ENCODE peak calls at places on chromosomes 16 and 17, in six cellular contexts. One of them, this sample, is unnamed. For H3K27me3, the result is how much of the 10 kb centered on the place peaks cover.

GRCh38 chr16:57781741-57782606 is 20.3 kb downstream of the KIFC3 start:
- DNase-seq in heart right ventricle: no peak
- DNase-seq in IMR-90: peak
- DNase-seq in HCT116: no peak
- DNase-seq in GM12878: no peak
- DNase-seq in mammary epithelial cell: peak
- DNase-seq in this sample: no peak

GRCh38 chr16:84774810-84775209 is 45.0 kb upstream of the CRISPLD2 start:
- DNase-seq in heart right ventricle: no peak
- DNase-seq in IMR-90: peak
- DNase-seq in HCT116: no peak
- DNase-seq in GM12878: no peak
- DNase-seq in mammary epithelial cell: peak
- DNase-seq in this sample: no peak

GRCh38 chr17:62180772-62181171 is 115.7 kb upstream of the MED13 start:
- DNase-seq in heart right ventricle: no peak
- DNase-seq in IMR-90: no peak
- DNase-seq in HCT116: no peak
- DNase-seq in GM12878: no peak
- DNase-seq in mammary epithelial cell: no peak
- DNase-seq in this sample: no peak

GRCh38 chr16:4261557-4262172 is 11.2 kb downstream of the TFAP4 start:
- DNase-seq in heart right ventricle: peak
- DNase-seq in IMR-90: peak
- DNase-seq in HCT116: peak
- DNase-seq in GM12878: no peak
- DNase-seq in mammary epithelial cell: no peak
- DNase-seq in this sample: no peak

GRCh38 chr17:60676758-60677307 is 818 bp upstream of the BCAS3 start:
- DNase-seq in heart right ventricle: no peak
- DNase-seq in IMR-90: no peak
- DNase-seq in HCT116: no peak
- DNase-seq in GM12878: no peak
- DNase-seq in mammary epithelial cell: no peak
- DNase-seq in this sample: no peak

GRCh38 chr17:7258731-7259554 is 3.3 kb downstream of the CLDN7 start:
- DNase-seq in heart right ventricle: no peak
- DNase-seq in IMR-90: peak
- DNase-seq in HCT116: peak
- DNase-seq in GM12878: no peak
- DNase-seq in mammary epithelial cell: peak
- DNase-seq in this sample: peak

GRCh38 chr16:11677451-11677951 is 9.2 kb downstream of the SNN start:
- DNase-seq in heart right ventricle: no peak
- DNase-seq in IMR-90: peak
- DNase-seq in HCT116: no peak
- DNase-seq in GM12878: no peak
- DNase-seq in mammary epithelial cell: peak
- DNase-seq in this sample: no peak

GRCh38 chr16:1497014-1497598 is 3.9 kb downstream of the TELO2 start:
- DNase-seq in heart right ventricle: no peak
- DNase-seq in IMR-90: no peak
- DNase-seq in HCT116: no peak
- DNase-seq in GM12878: no peak
- DNase-seq in mammary epithelial cell: no peak
- DNase-seq in this sample: no peak

GRCh38 chr17:67047382-67047781 is 3.0 kb downstream of the CACNG1 start:
- DNase-seq in heart right ventricle: no peak
- DNase-seq in IMR-90: no peak
- DNase-seq in HCT116: no peak
- DNase-seq in GM12878: no peak
- DNase-seq in mammary epithelial cell: no peak
- DNase-seq in this sample: no peak

GRCh38 chr17:29722411-29723198 is 99.9 kb upstream of the CORO6 start:
- DNase-seq in heart right ventricle: no peak
- DNase-seq in IMR-90: peak
- DNase-seq in HCT116: no peak
- DNase-seq in GM12878: peak
- DNase-seq in mammary epithelial cell: no peak
- DNase-seq in this sample: peak

GRCh38 chr17:65751263-65751662 is 189.8 kb upstream of the AXIN2 start:
- DNase-seq in heart right ventricle: no peak
- DNase-seq in IMR-90: no peak
- DNase-seq in HCT116: no peak
- DNase-seq in GM12878: no peak
- DNase-seq in mammary epithelial cell: no peak
- DNase-seq in this sample: no peak

GRCh38 chr17:59266748-59267147 is 46.4 kb downstream of the GDPD1 start:
- DNase-seq in heart right ventricle: no peak
- DNase-seq in IMR-90: no peak
- DNase-seq in HCT116: no peak
- DNase-seq in GM12878: no peak
- DNase-seq in mammary epithelial cell: no peak
- DNase-seq in this sample: no peak

GRCh38 chr17:17554266-17554665 is 37.2 kb downstream of the PEMT start:
- DNase-seq in heart right ventricle: no peak
- DNase-seq in IMR-90: no peak
- DNase-seq in HCT116: no peak
- DNase-seq in GM12878: no peak
- DNase-seq in mammary epithelial cell: no peak
- DNase-seq in this sample: no peak

GRCh38 chr17:43907425-43907981 is at the start of gene MPP2:
- DNase-seq in heart right ventricle: peak
- DNase-seq in IMR-90: peak
- DNase-seq in HCT116: peak
- DNase-seq in GM12878: no peak
- DNase-seq in mammary epithelial cell: no peak
- DNase-seq in this sample: peak

GRCh38 chr16:67541391-67542263 is 13.0 kb downstream of the RIPOR1 start:
- DNase-seq in heart right ventricle: peak
- DNase-seq in IMR-90: peak
- DNase-seq in HCT116: no peak
- DNase-seq in GM12878: no peak
- DNase-seq in mammary epithelial cell: no peak
- DNase-seq in this sample: no peak

GRCh38 chr16:27421961-27422740 is 20.2 kb downstream of the IL21R start:
- DNase-seq in heart right ventricle: no peak
- DNase-seq in IMR-90: no peak
- DNase-seq in HCT116: no peak
- DNase-seq in GM12878: no peak
- DNase-seq in mammary epithelial cell: no peak
- DNase-seq in this sample: no peak

GRCh38 chr17:62017496-62017895 is 47.6 kb downstream of the MED13 start:
- DNase-seq in heart right ventricle: no peak
- DNase-seq in IMR-90: peak
- DNase-seq in HCT116: no peak
- DNase-seq in GM12878: no peak
- DNase-seq in mammary epithelial cell: peak
- DNase-seq in this sample: no peak

GRCh38 chr16:48220891-48221290 is 23.2 kb upstream of the LONP2 start:
- DNase-seq in heart right ventricle: no peak
- DNase-seq in IMR-90: no peak
- DNase-seq in HCT116: no peak
- DNase-seq in GM12878: no peak
- DNase-seq in mammary epithelial cell: no peak
- DNase-seq in this sample: no peak

GRCh38 chr16:88783391-88784073 is 1.5 kb downstream of the PIEZO1 start:
- DNase-seq in heart right ventricle: peak
- DNase-seq in IMR-90: peak
- DNase-seq in HCT116: no peak
- DNase-seq in GM12878: no peak
- DNase-seq in mammary epithelial cell: peak
- DNase-seq in this sample: peak

GRCh38 chr16:35174006-35174405 is 1714.6 kb downstream of the TP53TG3F start:
- DNase-seq in heart right ventricle: no peak
- DNase-seq in IMR-90: no peak
- DNase-seq in HCT116: no peak
- DNase-seq in GM12878: no peak
- DNase-seq in mammary epithelial cell: no peak
- DNase-seq in this sample: no peak

GRCh38 chr17:73189417-73190099 is 3.3 kb upstream of the COG1 start:
- DNase-seq in heart right ventricle: no peak
- DNase-seq in IMR-90: peak
- DNase-seq in HCT116: peak
- DNase-seq in GM12878: no peak
- DNase-seq in mammary epithelial cell: peak
- DNase-seq in this sample: peak
- TF ChIP-seq CTCF in heart right ventricle: peak
- TF ChIP-seq CTCF in IMR-90: peak
- TF ChIP-seq CTCF in HCT116: peak
- TF ChIP-seq CTCF in GM12878: peak
- TF ChIP-seq CTCF in mammary epithelial cell: peak
- TF ChIP-seq CTCF in this sample: peak

GRCh38 chr17:82372591-82373452 is 1.3 kb downstream of the UTS2R start:
- DNase-seq in heart right ventricle: no peak
- DNase-seq in IMR-90: no peak
- DNase-seq in HCT116: no peak
- DNase-seq in GM12878: no peak
- DNase-seq in mammary epithelial cell: no peak
- DNase-seq in this sample: no peak

GRCh38 chr17:82369211-82369610 is 2.4 kb upstream of the UTS2R start:
- DNase-seq in heart right ventricle: no peak
- DNase-seq in IMR-90: no peak
- DNase-seq in HCT116: no peak
- DNase-seq in GM12878: no peak
- DNase-seq in mammary epithelial cell: no peak
- DNase-seq in this sample: no peak

GRCh38 chr17:82372063-82372590 is 562 bp downstream of the UTS2R start:
- DNase-seq in heart right ventricle: no peak
- DNase-seq in IMR-90: no peak
- DNase-seq in HCT116: no peak
- DNase-seq in GM12878: no peak
- DNase-seq in mammary epithelial cell: no peak
- DNase-seq in this sample: no peak

GRCh38 chr17:82370471-82371332 is 863 bp upstream of the UTS2R start:
- DNase-seq in heart right ventricle: no peak
- DNase-seq in IMR-90: no peak
- DNase-seq in HCT116: no peak
- DNase-seq in GM12878: no peak
- DNase-seq in mammary epithelial cell: no peak
- DNase-seq in this sample: no peak

DNA sequence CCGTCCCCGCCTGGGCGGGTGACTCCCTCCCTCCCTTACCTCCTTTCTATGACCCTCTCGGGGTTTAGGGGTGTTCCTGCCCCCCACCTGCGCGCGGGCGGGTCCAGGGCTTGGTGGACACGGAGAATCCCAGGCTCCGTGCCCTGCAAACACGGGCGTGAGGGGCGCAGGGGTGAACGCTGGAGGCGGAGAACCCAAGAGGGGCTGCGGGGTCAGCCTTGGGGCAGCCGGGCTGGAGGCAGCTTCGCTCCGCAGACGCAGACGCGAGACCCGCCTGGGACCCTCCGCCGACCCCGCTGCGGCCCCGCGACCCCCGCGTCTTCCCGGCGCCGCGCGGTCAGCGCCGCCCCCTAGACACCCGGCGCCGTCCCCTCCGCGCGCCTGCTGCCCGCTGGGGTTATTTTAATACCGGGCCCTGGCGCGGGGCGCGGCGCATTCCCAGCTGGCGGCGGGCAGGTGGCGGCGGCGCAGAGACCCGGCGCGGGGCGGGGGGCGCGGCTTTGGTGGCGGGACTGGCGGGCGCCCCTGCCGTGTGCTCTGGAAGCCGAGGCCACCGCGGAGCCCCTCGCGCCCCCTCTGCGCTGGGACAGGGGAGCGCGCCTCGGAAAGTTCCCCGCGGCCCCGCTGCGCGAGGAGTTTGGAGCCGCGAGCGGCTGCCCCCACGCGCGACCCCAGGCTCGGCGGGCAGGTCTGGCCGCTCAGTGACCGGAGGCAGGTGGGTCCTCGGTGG is at the start of gene UTS2R:
- DNase-seq in heart right ventricle: no peak
- DNase-seq in IMR-90: no peak
- DNase-seq in HCT116: no peak
- DNase-seq in GM12878: no peak
- DNase-seq in mammary epithelial cell: no peak
- DNase-seq in this sample: no peak
- H3K27me3 ChIP-seq in heart right ventricle: half or more
- H3K27me3 ChIP-seq in IMR-90: half or more
- H3K27me3 ChIP-seq in HCT116: under half
- H3K27me3 ChIP-seq in GM12878: under half
- H3K27me3 ChIP-seq in mammary epithelial cell: under half
- H3K27me3 ChIP-seq in this sample: under half

GRCh38 chr16:7400117-7400890 is 67.7 kb downstream of the RBFOX1 start:
- DNase-seq in heart right ventricle: no peak
- DNase-seq in IMR-90: no peak
- DNase-seq in HCT116: no peak
- DNase-seq in GM12878: no peak
- DNase-seq in mammary epithelial cell: no peak
- DNase-seq in this sample: no peak

GRCh38 chr16:7404217-7404616 is 71.6 kb downstream of the RBFOX1 start:
- DNase-seq in heart right ventricle: no peak
- DNase-seq in IMR-90: no peak
- DNase-seq in HCT116: no peak
- DNase-seq in GM12878: no peak
- DNase-seq in mammary epithelial cell: no peak
- DNase-seq in this sample: no peak

GRCh38 chr16:7408700-7409340 is 76.2 kb downstream of the RBFOX1 start:
- DNase-seq in heart right ventricle: no peak
- DNase-seq in IMR-90: no peak
- DNase-seq in HCT116: no peak
- DNase-seq in GM12878: no peak
- DNase-seq in mammary epithelial cell: no peak
- DNase-seq in this sample: no peak

GRCh38 chr16:7399296-7399695 is 66.7 kb downstream of the RBFOX1 start:
- DNase-seq in heart right ventricle: no peak
- DNase-seq in IMR-90: no peak
- DNase-seq in HCT116: no peak
- DNase-seq in GM12878: no peak
- DNase-seq in mammary epithelial cell: no peak
- DNase-seq in this sample: no peak

GRCh38 chr16:7405166-7405565 is 72.5 kb downstream of the RBFOX1 start:
- DNase-seq in heart right ventricle: peak
- DNase-seq in IMR-90: no peak
- DNase-seq in HCT116: no peak
- DNase-seq in GM12878: no peak
- DNase-seq in mammary epithelial cell: no peak
- DNase-seq in this sample: no peak
- TF ChIP-seq CTCF in heart right ventricle: peak
- TF ChIP-seq CTCF in IMR-90: no peak
- TF ChIP-seq CTCF in HCT116: no peak
- TF ChIP-seq CTCF in GM12878: no peak
- TF ChIP-seq CTCF in mammary epithelial cell: no peak
- TF ChIP-seq CTCF in this sample: peak

DNA sequence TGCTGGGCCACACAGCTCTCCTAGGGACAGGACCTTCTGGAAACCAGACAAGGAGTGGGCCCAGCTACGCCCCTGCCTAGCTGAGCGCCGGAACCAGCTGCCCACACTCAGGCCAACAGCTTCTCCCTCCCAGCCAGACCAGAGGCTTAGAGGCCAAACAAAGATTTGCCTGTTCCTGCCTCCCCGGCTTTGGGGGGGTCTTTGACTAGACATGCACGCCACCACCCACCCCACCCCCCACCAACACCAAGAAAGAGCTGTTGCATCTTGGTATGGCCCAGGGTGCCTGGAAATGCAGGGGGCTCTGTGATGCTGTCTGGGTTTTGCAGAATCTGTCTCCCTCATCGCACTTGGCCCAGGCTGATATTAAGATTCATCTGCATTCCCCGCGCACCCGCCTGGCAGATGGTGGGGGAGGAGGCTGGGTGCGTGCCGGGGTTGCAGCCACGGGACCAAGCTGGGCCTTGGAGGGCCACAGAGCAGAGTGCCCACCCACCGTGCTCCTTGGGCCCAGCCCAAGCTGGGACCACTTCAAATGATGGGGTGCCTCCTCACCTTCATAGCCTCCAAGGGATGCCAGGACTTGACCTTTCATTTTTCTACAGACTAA is 1.3 kb upstream of the NXPH3 start:
- DNase-seq in heart right ventricle: no peak
- DNase-seq in IMR-90: no peak
- DNase-seq in HCT116: no peak
- DNase-seq in GM12878: no peak
- DNase-seq in mammary epithelial cell: no peak
- DNase-seq in this sample: no peak
- H3K27me3 ChIP-seq in heart right ventricle: under half
- H3K27me3 ChIP-seq in IMR-90: half or more
- H3K27me3 ChIP-seq in HCT116: under half
- H3K27me3 ChIP-seq in GM12878: under half
- H3K27me3 ChIP-seq in mammary epithelial cell: under half
- H3K27me3 ChIP-seq in this sample: under half

This sample was measured in prostate gland.